ENCODE peak calls at places on chromosomes 16 and 17, in seven cellular contexts. Z is RWPE1; Q is CD8-positive, alpha-beta memory T cell; M is fibroblast of mammary gland; H is activated naive CD4-positive, alpha-beta T cell treated with Interleukin-2 at 50 U/mL for 16 hours; T is neural progenitor cell; G is activated T-cell treated with anti-CD3 and anti-CD28 coated beads for 1 hour. K is an unnamed sample.

GRCh38 chr16:361872-362701 is 8.3 kb downstream of the MRPL28 start:
- DNase-seq in Z (peak; percentile 80), Q (peak; percentile 56), M (peak; percentile 72), H (peak; percentile 78), T (peak; percentile 88), G (peak; percentile 64), K (peak; percentile 71)

GRCh38 chr17:7258731-7259554 is 3.3 kb downstream of the CLDN7 start:
- DNase-seq in Z (peak; percentile 39), Q (no peak), M (peak; percentile 88), H (no peak), T (no peak), G (no peak), K (no peak)

GRCh38 chr17:61822326-61823285 is 40.7 kb downstream of the BRIP1 start:
- DNase-seq in Z (no peak), Q (no peak), M (no peak), H (no peak), T (no peak), G (no peak), K (no peak)

GRCh38 chr17:54749157-54749556 is 151.5 kb upstream of the TOM1L1 start:
- DNase-seq in Z (no peak), Q (no peak), M (no peak), H (no peak), T (peak; percentile 7), G (no peak), K (no peak)

GRCh38 chr16:29877266-29877961 is 14.4 kb upstream of the CDIPT start:
- DNase-seq in Z (peak; percentile 80), Q (no peak), M (peak; percentile 50), H (peak; percentile 59), T (peak; percentile 97), G (no peak), K (no peak)

GRCh38 chr17:1904273-1905052 is 74.7 kb downstream of the RPA1 start:
- DNase-seq in Z (no peak), Q (no peak), M (no peak), H (no peak), T (no peak), G (no peak), K (no peak)

GRCh38 chr17:81125573-81126081 is 39.7 kb upstream of the PVALEF start:
- DNase-seq in Z (no peak), Q (no peak), M (no peak), H (no peak), T (no peak), G (no peak), K (no peak)

GRCh38 chr16:18796377-18796776 is 5.0 kb downstream of the ARL6IP1 start:
- DNase-seq in Z (no peak), Q (no peak), M (no peak), H (no peak), T (no peak), G (no peak), K (no peak)

GRCh38 chr16:2799205-2799851 is 1.1 kb downstream of the PRSS41 start:
- DNase-seq in Z (no peak), Q (no peak), M (no peak), H (no peak), T (no peak), G (no peak), K (no peak)

GRCh38 chr16:59593256-59593655 is 859.1 kb upstream of the GOT2 start:
- DNase-seq in Z (peak; percentile 8), Q (no peak), M (peak; percentile 94), H (no peak), T (no peak), G (no peak), K (no peak)

GRCh38 chr17:74521701-74522201 is 9.5 kb downstream of the CD300LB start:
- DNase-seq in Z (no peak), Q (no peak), M (no peak), H (no peak), T (no peak), G (no peak), K (no peak)